ENCODE peak calls at places on chromosome 10, in seven cellular contexts. I is HCT116, T is left ventricle myocardium inferior, A is psoas muscle, D is esophagus squamous epithelium, B is body of pancreas, G is neural progenitor cell. K is an unnamed sample.

GRCh38 chr10:79979310-79979972 is 30.5 kb upstream of the SFTPD start:
- DNase-seq in B (peak; percentile 66), A (no peak), G (no peak), T (no peak), D (no peak), I (no peak), K (no peak)

GRCh38 chr10:63064706-63065105 is 68.4 kb upstream of the NRBF2 start:
- DNase-seq in D (no peak), A (no peak), B (no peak), I (no peak), T (no peak), G (peak; percentile 39), K (no peak)

GRCh38 chr10:100986952-100987684 is at the start of the genes MRPL43 and TWNK:
- DNase-seq in B (peak; percentile 86), D (no peak), T (peak; percentile 86), I (peak; percentile 68), A (peak; percentile 85), G (peak; percentile 93), K (peak; percentile 91)

GRCh38 chr10:28734940-28735759 is 57.8 kb downstream of the BAMBI start:
- DNase-seq in G (no peak), B (peak; percentile 23), D (no peak), T (no peak), A (no peak), I (peak; percentile 16), K (peak; percentile 82)

GRCh38 chr10:4120454-4120853 is 335.4 kb upstream of the KLF6 start:
- DNase-seq in A (no peak), I (no peak), D (no peak), G (no peak), B (peak; percentile 39), T (no peak), K (no peak)

GRCh38 chr10:97230146-97230545 is 44.4 kb upstream of the SLIT1 start:
- DNase-seq in A (no peak), B (no peak), G (no peak), I (no peak), T (no peak), D (no peak), K (no peak)

GRCh38 chr10:102352066-102352715 is 43.3 kb upstream of the NFKB2 start:
- DNase-seq in A (peak; percentile 34), I (peak; percentile 53), B (peak; percentile 45), T (peak; percentile 24), G (peak; percentile 83), D (no peak), K (peak; percentile 75)

GRCh38 chr10:117736655-117737054 is 194.1 kb downstream of the EMX2 start:
- DNase-seq in D (no peak), B (no peak), T (no peak), A (peak; percentile 24), G (no peak), I (peak; percentile 34), K (peak; percentile 26)

GRCh38 chr10:35011771-35012191 is 78.4 kb downstream of the CUL2 start:
- DNase-seq in I (no peak), G (no peak), T (no peak), D (no peak), B (no peak), A (no peak), K (no peak)

GRCh38 chr10:97179731-97180366 is 5.9 kb downstream of the SLIT1 start:
- DNase-seq in T (no peak), I (no peak), B (no peak), D (no peak), G (peak; percentile 94), A (no peak), K (no peak)

GRCh38 chr10:101888251-101888949 is 44.8 kb upstream of the KCNIP2 start:
- DNase-seq in B (no peak), I (no peak), T (no peak), A (no peak), G (no peak), D (no peak), K (no peak)

GRCh38 chr10:34689053-34689452 is 126.0 kb downstream of the PARD3 start:
- DNase-seq in G (no peak), T (no peak), D (no peak), A (no peak), B (peak; percentile 19), I (no peak), K (no peak)

GRCh38 chr10:29834990-29835569 is 200.3 kb upstream of the SVIL start:
- DNase-seq in A (no peak), B (no peak), I (no peak), G (no peak), D (no peak), T (no peak), K (no peak)

GRCh38 chr10:93505075-93505474 is 8.7 kb downstream of the CEP55 start:
- DNase-seq in G (no peak), D (no peak), T (no peak), B (no peak), I (no peak), A (no peak), K (no peak)

GRCh38 chr10:132574288-132574687 is 36.7 kb downstream of the INPP5A start:
- DNase-seq in T (no peak), B (no peak), I (no peak), G (no peak), D (no peak), A (no peak), K (no peak)

GRCh38 chr10:114404171-114405010 is at the start of gene AFAP1L2:
- DNase-seq in T (peak; percentile 50), I (no peak), B (peak; percentile 59), G (peak; percentile 63), D (no peak), A (peak; percentile 32), K (peak; percentile 67)

GRCh38 chr10:30671011-30671616 is 41.6 kb upstream of the LYZL2 start:
- DNase-seq in T (no peak), I (peak; percentile 65), B (peak; percentile 48), A (no peak), D (no peak), G (peak; percentile 70), K (peak; percentile 40)

GRCh38 chr10:31157125-31157983 is 125.7 kb upstream of the ZNF438 start:
- DNase-seq in G (no peak), I (no peak), D (no peak), A (peak; percentile 56), B (peak; percentile 41), T (peak; percentile 76), K (no peak)

GRCh38 chr10:56871160-56871668 is 510.2 kb upstream of the ZWINT start:
- DNase-seq in I (no peak), D (no peak), G (no peak), T (no peak), A (no peak), B (no peak), K (no peak)

GRCh38 chr10:48439031-48439430 is 132.6 kb downstream of the MAPK8 start:
- DNase-seq in D (no peak), G (no peak), T (no peak), A (no peak), I (no peak), B (no peak), K (no peak)

GRCh38 chr10:124315599-124316270 is 103.0 kb downstream of the OAT start:
- DNase-seq in B (no peak), T (no peak), G (no peak), D (no peak), I (no peak), A (no peak), K (no peak)

GRCh38 chr10:11759347-11759746 is 17.2 kb downstream of the ECHDC3 start:
- DNase-seq in I (no peak), A (no peak), B (no peak), D (no peak), G (no peak), T (no peak), K (no peak)

GRCh38 chr10:75062191-75062849 is 49.1 kb upstream of the SAMD8 start:
- DNase-seq in G (no peak), B (peak; percentile 13), I (no peak), T (no peak), A (peak; percentile 52), D (no peak), K (no peak)

GRCh38 chr10:120989279-120989678 is 138.1 kb downstream of the WDR11 start:
- DNase-seq in A (no peak), B (no peak), D (no peak), G (no peak), I (no peak), T (no peak), K (no peak)

DNA sequence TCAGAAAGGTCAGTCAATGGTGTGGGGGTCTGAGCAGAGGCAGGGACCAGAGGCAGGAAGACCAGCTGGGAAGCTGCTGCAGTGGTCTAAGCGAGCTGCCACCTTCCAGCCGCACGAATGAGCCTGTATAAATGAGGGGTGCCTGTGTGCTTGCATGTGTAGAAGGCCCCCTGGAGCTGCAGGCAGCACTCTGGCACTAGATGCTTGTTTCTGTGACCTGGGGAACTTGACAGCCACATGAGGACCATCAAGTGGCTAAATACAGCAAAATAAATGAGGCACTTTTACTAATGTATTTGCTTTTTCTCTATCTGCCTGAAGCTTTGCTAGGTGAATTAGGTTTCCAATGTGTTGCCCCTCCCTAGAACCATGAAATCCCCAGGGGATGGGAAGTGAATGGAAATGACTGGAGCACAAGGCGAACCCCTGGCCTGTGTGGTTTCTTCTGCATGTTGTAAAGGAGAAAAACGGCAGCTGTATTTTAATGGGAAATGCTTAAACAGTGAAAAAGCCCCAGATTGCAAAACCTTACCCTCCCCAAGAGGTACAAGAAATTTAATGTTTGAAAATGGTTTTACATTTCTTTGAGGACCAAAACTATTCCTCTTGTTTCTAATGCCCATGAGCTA is 57.7 kb downstream of the PYROXD2 start:
- DNase-seq in T (no peak), D (no peak), B (peak; percentile 24), G (no peak), I (no peak), A (no peak), K (no peak)
- H3K27ac ChIP-seq in T (no peak overlapping the region), D (no peak overlapping the region), B (no peak overlapping the region), G (no peak overlapping the region), I (no peak overlapping the region), A (no peak overlapping the region), K (no peak overlapping the region)

DNA sequence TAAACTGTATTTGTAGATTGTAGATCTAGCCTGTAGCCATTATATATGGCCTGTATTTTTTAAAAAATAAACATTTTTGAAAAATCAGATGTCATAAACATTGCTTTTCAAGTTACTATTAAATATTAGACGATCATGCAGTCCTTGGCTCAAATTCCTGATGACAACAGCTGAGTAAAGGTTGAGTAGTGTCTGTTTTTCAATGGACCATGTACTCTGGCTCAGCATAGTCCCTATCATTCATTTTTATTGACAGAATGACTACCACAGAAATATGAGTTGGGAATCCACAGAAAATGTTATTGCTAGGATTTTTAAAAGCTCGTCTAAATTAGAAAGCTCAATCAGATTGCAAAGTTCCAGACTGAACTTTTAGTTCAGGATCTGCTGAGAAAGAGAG is 145.4 kb downstream of the SORCS1 start:
- DNase-seq in D (no peak), T (no peak), I (no peak), A (no peak), B (no peak), G (no peak), K (no peak)
- TF ChIP-seq CTCF in D (no peak), T (no peak), I (no peak), A (no peak), B (no peak), G (no peak), K (no peak)

DNA sequence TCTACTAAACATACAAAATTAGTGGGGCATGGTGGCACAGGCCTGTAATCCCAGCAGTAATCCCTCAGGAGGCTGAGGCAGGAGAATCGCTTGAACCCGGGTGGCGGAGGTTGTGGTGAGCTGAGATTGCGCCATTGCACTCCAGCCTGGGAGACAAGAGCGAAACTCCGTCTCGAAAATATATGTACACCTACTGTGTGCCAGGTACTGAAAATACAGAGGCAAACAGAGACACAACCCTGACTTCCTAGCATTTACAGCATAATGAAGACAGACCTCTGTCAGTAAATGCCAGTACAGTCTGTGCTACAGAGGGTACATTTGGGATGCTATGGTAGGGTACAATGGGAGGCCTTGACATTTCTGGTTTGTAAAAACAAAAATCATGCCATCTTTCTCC is 66.6 kb downstream of the ABCC2 start:
- DNase-seq in B (no peak), D (no peak), A (no peak), I (no peak), T (no peak), G (no peak), K (no peak)
- H3K27ac ChIP-seq in B (no peak overlapping the region), D (no peak overlapping the region), A (no peak overlapping the region), I (no peak overlapping the region), T (no peak overlapping the region), G (no peak overlapping the region), K (no peak overlapping the region)

GRCh38 chr10:128540806-128541739 is 414.9 kb upstream of the MKI67 start:
- DNase-seq in B (peak; percentile 3), T (peak; percentile 23), I (no peak), D (no peak), A (no peak), G (peak; percentile 63), K (no peak)
- TF ChIP-seq CTCF in B (no peak), T (peak; percentile 34), I (no peak), D (no peak), A (no peak), G (peak; percentile 60), K (no peak)